ENCODE peak calls at places on chromosomes 4 and X, in nine cellular contexts. One of them, this sample, is unnamed.

GRCh38 chrX:141278306-141278705 is 36.0 kb upstream of the SPANXC start:
- DNase-seq in A549: peak
- DNase-seq in upper lobe of left lung: no peak
- DNase-seq in AG04450: no peak
- DNase-seq in NB4: peak
- DNase-seq in heart right ventricle: no peak
- DNase-seq in pancreas: no peak
- DNase-seq in B cell: no peak
- DNase-seq in transverse colon: no peak
- DNase-seq in this sample: no peak

GRCh38 chr4:3766207-3766790 is at the start of gene ADRA2C:
- DNase-seq in A549: peak
- DNase-seq in AG04450: no peak
- DNase-seq in heart right ventricle: peak
- DNase-seq in B cell: peak
- DNase-seq in transverse colon: no peak
- DNase-seq in pancreas: peak
- DNase-seq in upper lobe of left lung: no peak
- DNase-seq in NB4: no peak
- DNase-seq in this sample: no peak

GRCh38 chrX:20266810-20267598 is at the start of gene RPS6KA3:
- DNase-seq in heart right ventricle: peak
- DNase-seq in A549: peak
- DNase-seq in NB4: peak
- DNase-seq in AG04450: peak
- DNase-seq in upper lobe of left lung: peak
- DNase-seq in pancreas: peak
- DNase-seq in B cell: peak
- DNase-seq in transverse colon: peak
- DNase-seq in this sample: no peak

GRCh38 chrX:15497865-15498264 is 2.7 kb upstream of the BMX start:
- DNase-seq in NB4: peak
- DNase-seq in heart right ventricle: peak
- DNase-seq in transverse colon: peak
- DNase-seq in upper lobe of left lung: peak
- DNase-seq in A549: peak
- DNase-seq in B cell: peak
- DNase-seq in pancreas: peak
- DNase-seq in AG04450: no peak
- DNase-seq in this sample: peak

GRCh38 chr4:119585771-119586170 is 42.8 kb downstream of the PDE5A start:
- DNase-seq in transverse colon: no peak
- DNase-seq in B cell: no peak
- DNase-seq in heart right ventricle: no peak
- DNase-seq in A549: no peak
- DNase-seq in NB4: no peak
- DNase-seq in AG04450: no peak
- DNase-seq in upper lobe of left lung: no peak
- DNase-seq in pancreas: no peak
- DNase-seq in this sample: no peak

GRCh38 chrX:119067023-119067739 is 5.6 kb upstream of the CT47C1 start:
- DNase-seq in AG04450: peak
- DNase-seq in heart right ventricle: peak
- DNase-seq in NB4: peak
- DNase-seq in upper lobe of left lung: peak
- DNase-seq in transverse colon: peak
- DNase-seq in B cell: peak
- DNase-seq in pancreas: peak
- DNase-seq in A549: peak
- DNase-seq in this sample: peak

GRCh38 chrX:7074135-7074907 is 73.2 kb upstream of the STS start:
- DNase-seq in A549: no peak
- DNase-seq in heart right ventricle: no peak
- DNase-seq in upper lobe of left lung: no peak
- DNase-seq in B cell: no peak
- DNase-seq in pancreas: no peak
- DNase-seq in AG04450: no peak
- DNase-seq in NB4: no peak
- DNase-seq in transverse colon: no peak
- DNase-seq in this sample: no peak

GRCh38 chr4:25030283-25031076 is at the start of gene LGI2:
- DNase-seq in AG04450: no peak
- DNase-seq in NB4: peak
- DNase-seq in transverse colon: peak
- DNase-seq in B cell: peak
- DNase-seq in upper lobe of left lung: peak
- DNase-seq in A549: no peak
- DNase-seq in pancreas: peak
- DNase-seq in heart right ventricle: peak
- DNase-seq in this sample: no peak

GRCh38 chrX:136032370-136032769 is 47.1 kb downstream of the SLC9A6 start:
- DNase-seq in transverse colon: no peak
- DNase-seq in B cell: no peak
- DNase-seq in heart right ventricle: no peak
- DNase-seq in AG04450: no peak
- DNase-seq in pancreas: no peak
- DNase-seq in NB4: no peak
- DNase-seq in upper lobe of left lung: no peak
- DNase-seq in A549: no peak
- DNase-seq in this sample: no peak

GRCh38 chrX:136031626-136032025 is 46.4 kb downstream of the SLC9A6 start:
- DNase-seq in transverse colon: no peak
- DNase-seq in pancreas: no peak
- DNase-seq in A549: no peak
- DNase-seq in NB4: no peak
- DNase-seq in AG04450: no peak
- DNase-seq in B cell: no peak
- DNase-seq in heart right ventricle: no peak
- DNase-seq in upper lobe of left lung: no peak
- DNase-seq in this sample: no peak

GRCh38 chrX:136030357-136031225 is 45.4 kb downstream of the SLC9A6 start:
- DNase-seq in NB4: no peak
- DNase-seq in B cell: no peak
- DNase-seq in transverse colon: peak
- DNase-seq in AG04450: no peak
- DNase-seq in upper lobe of left lung: no peak
- DNase-seq in A549: no peak
- DNase-seq in pancreas: no peak
- DNase-seq in heart right ventricle: peak
- DNase-seq in this sample: no peak

DNA sequence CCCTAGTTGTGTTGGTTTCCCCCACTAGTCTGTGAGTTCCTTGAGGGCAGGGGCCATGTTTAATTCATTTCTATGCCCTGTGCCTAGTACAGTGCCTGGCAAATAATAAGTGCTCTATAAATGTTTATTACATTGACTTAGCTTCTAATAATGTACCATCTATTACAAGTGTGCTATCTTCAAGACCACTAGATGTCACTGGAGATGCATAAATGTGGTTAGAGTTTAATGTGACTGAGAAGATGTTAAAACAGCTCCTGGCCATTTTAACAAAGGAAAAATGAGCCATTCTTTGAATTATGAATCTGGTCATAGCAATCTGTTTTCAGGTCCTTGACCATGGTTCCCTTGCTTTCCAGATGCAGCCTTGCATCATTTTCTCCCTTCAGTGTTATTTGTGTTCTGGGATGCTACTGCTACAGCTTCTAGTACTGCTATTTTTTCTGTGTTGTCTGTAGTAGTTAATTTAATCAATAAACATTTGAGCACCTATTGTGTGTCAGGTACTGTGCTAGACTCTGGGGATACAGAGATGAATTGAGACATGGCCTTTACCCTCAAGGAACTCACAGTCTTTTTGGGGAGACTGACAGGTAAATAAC is 43.2 kb downstream of the SLC9A6 start:
- DNase-seq in pancreas: no peak
- DNase-seq in upper lobe of left lung: no peak
- DNase-seq in AG04450: no peak
- DNase-seq in NB4: peak
- DNase-seq in A549: peak
- DNase-seq in transverse colon: no peak
- DNase-seq in heart right ventricle: peak
- DNase-seq in B cell: peak
- DNase-seq in this sample: peak
- TF ChIP-seq CTCF in pancreas: peak
- TF ChIP-seq CTCF in upper lobe of left lung: peak
- TF ChIP-seq CTCF in AG04450: peak
- TF ChIP-seq CTCF in NB4: peak
- TF ChIP-seq CTCF in A549: peak
- TF ChIP-seq CTCF in transverse colon: peak
- TF ChIP-seq CTCF in heart right ventricle: peak
- TF ChIP-seq CTCF in B cell: peak
- TF ChIP-seq CTCF in this sample: peak

GRCh38 chrX:103846395-103846794 is 14.3 kb upstream of the RAB9B start:
- DNase-seq in B cell: no peak
- DNase-seq in transverse colon: no peak
- DNase-seq in NB4: no peak
- DNase-seq in heart right ventricle: no peak
- DNase-seq in AG04450: no peak
- DNase-seq in upper lobe of left lung: no peak
- DNase-seq in A549: no peak
- DNase-seq in pancreas: no peak
- DNase-seq in this sample: no peak

GRCh38 chrX:103849558-103849957 is 17.5 kb upstream of the RAB9B start:
- DNase-seq in heart right ventricle: no peak
- DNase-seq in upper lobe of left lung: no peak
- DNase-seq in pancreas: no peak
- DNase-seq in NB4: no peak
- DNase-seq in transverse colon: no peak
- DNase-seq in AG04450: no peak
- DNase-seq in B cell: no peak
- DNase-seq in A549: no peak
- DNase-seq in this sample: no peak

GRCh38 chrX:103847174-103847870 is 15.3 kb upstream of the RAB9B start:
- DNase-seq in heart right ventricle: no peak
- DNase-seq in A549: no peak
- DNase-seq in NB4: peak
- DNase-seq in AG04450: no peak
- DNase-seq in B cell: no peak
- DNase-seq in upper lobe of left lung: no peak
- DNase-seq in pancreas: no peak
- DNase-seq in transverse colon: no peak
- DNase-seq in this sample: no peak

GRCh38 chrX:103839404-103839803 is 7.3 kb upstream of the RAB9B start:
- DNase-seq in NB4: no peak
- DNase-seq in AG04450: no peak
- DNase-seq in transverse colon: no peak
- DNase-seq in pancreas: no peak
- DNase-seq in B cell: no peak
- DNase-seq in upper lobe of left lung: no peak
- DNase-seq in A549: no peak
- DNase-seq in heart right ventricle: no peak
- DNase-seq in this sample: no peak

GRCh38 chrX:103845165-103845653 is 13.2 kb upstream of the RAB9B start:
- DNase-seq in upper lobe of left lung: peak
- DNase-seq in pancreas: peak
- DNase-seq in B cell: peak
- DNase-seq in NB4: peak
- DNase-seq in transverse colon: peak
- DNase-seq in AG04450: peak
- DNase-seq in A549: peak
- DNase-seq in heart right ventricle: peak
- DNase-seq in this sample: peak
- TF ChIP-seq CTCF in upper lobe of left lung: peak
- TF ChIP-seq CTCF in pancreas: peak
- TF ChIP-seq CTCF in B cell: peak
- TF ChIP-seq CTCF in NB4: peak
- TF ChIP-seq CTCF in transverse colon: peak
- TF ChIP-seq CTCF in AG04450: peak
- TF ChIP-seq CTCF in A549: peak
- TF ChIP-seq CTCF in heart right ventricle: peak
- TF ChIP-seq CTCF in this sample: peak

GRCh38 chr4:21947768-21948346 is 715 bp downstream of the KCNIP4 start:
- DNase-seq in pancreas: no peak
- DNase-seq in upper lobe of left lung: no peak
- DNase-seq in transverse colon: no peak
- DNase-seq in A549: no peak
- DNase-seq in NB4: no peak
- DNase-seq in B cell: no peak
- DNase-seq in AG04450: no peak
- DNase-seq in heart right ventricle: no peak
- DNase-seq in this sample: no peak

GRCh38 chr4:21946858-21947257 is 1.7 kb downstream of the KCNIP4 start:
- DNase-seq in A549: no peak
- DNase-seq in B cell: no peak
- DNase-seq in transverse colon: no peak
- DNase-seq in AG04450: no peak
- DNase-seq in pancreas: no peak
- DNase-seq in heart right ventricle: no peak
- DNase-seq in NB4: no peak
- DNase-seq in upper lobe of left lung: no peak
- DNase-seq in this sample: no peak

GRCh38 chr4:21949073-21949457 is 493 bp upstream of the KCNIP4 start:
- DNase-seq in A549: no peak
- DNase-seq in upper lobe of left lung: peak
- DNase-seq in B cell: no peak
- DNase-seq in transverse colon: peak
- DNase-seq in AG04450: no peak
- DNase-seq in NB4: no peak
- DNase-seq in pancreas: no peak
- DNase-seq in heart right ventricle: no peak
- DNase-seq in this sample: no peak

GRCh38 chr4:21952549-21952948 is 4.0 kb upstream of the KCNIP4 start:
- DNase-seq in NB4: no peak
- DNase-seq in AG04450: no peak
- DNase-seq in heart right ventricle: no peak
- DNase-seq in upper lobe of left lung: no peak
- DNase-seq in pancreas: no peak
- DNase-seq in transverse colon: no peak
- DNase-seq in B cell: no peak
- DNase-seq in A549: no peak
- DNase-seq in this sample: no peak

GRCh38 chr4:21948347-21949072 is at the start of gene KCNIP4:
- DNase-seq in pancreas: no peak
- DNase-seq in B cell: no peak
- DNase-seq in A549: no peak
- DNase-seq in NB4: no peak
- DNase-seq in transverse colon: peak
- DNase-seq in AG04450: no peak
- DNase-seq in heart right ventricle: no peak
- DNase-seq in upper lobe of left lung: no peak
- DNase-seq in this sample: no peak
- TF ChIP-seq CTCF in pancreas: no peak
- TF ChIP-seq CTCF in B cell: no peak
- TF ChIP-seq CTCF in A549: no peak
- TF ChIP-seq CTCF in NB4: no peak
- TF ChIP-seq CTCF in transverse colon: no peak
- TF ChIP-seq CTCF in AG04450: no peak
- TF ChIP-seq CTCF in heart right ventricle: no peak
- TF ChIP-seq CTCF in upper lobe of left lung: no peak
- TF ChIP-seq CTCF in this sample: no peak

DNA sequence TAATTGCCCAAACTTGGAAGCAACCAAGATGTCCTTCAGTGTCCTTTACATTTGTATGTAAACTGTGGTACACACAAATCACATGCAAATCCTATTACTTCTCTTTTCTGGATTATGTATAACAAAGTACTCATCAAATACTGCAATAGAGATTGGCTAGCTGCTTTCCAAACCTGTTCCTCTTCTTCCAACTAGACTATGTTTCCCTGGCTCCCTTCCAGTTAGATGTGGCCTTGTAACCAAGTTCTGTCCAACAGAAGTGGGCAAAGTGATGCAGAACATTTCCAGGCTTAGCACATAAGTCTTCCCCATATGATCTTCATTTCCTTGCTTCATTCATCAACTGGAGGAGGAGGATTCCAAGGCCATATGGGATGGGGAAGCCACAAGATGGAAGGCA is 8.1 kb downstream of the SLC9A7 start:
- DNase-seq in transverse colon: no peak
- DNase-seq in NB4: no peak
- DNase-seq in B cell: no peak
- DNase-seq in A549: no peak
- DNase-seq in pancreas: no peak
- DNase-seq in upper lobe of left lung: no peak
- DNase-seq in AG04450: no peak
- DNase-seq in heart right ventricle: no peak
- DNase-seq in this sample: no peak
- TF ChIP-seq CTCF in transverse colon: no peak
- TF ChIP-seq CTCF in NB4: no peak
- TF ChIP-seq CTCF in B cell: no peak
- TF ChIP-seq CTCF in A549: no peak
- TF ChIP-seq CTCF in pancreas: no peak
- TF ChIP-seq CTCF in upper lobe of left lung: no peak
- TF ChIP-seq CTCF in AG04450: no peak
- TF ChIP-seq CTCF in heart right ventricle: no peak
- TF ChIP-seq CTCF in this sample: no peak

This sample was measured in Panc1.